ENCODE peak calls at places on chromosomes 12 and 14, in seven cellular contexts. One of them, this sample, is unnamed.

GRCh38 chr12:55842681-55843429 is at the start of gene MMP19:
- DNase-seq in H1: no peak
- DNase-seq in nephron progenitor cell: no peak
- DNase-seq in kidney epithelial cell: no peak
- DNase-seq in ovary: peak
- DNase-seq in GM13976: no peak
- DNase-seq in anterior cingulate cortex: no peak
- DNase-seq in this sample: no peak

GRCh38 chr12:88946377-88946997 is 366.2 kb upstream of the KITLG start:
- DNase-seq in H1: no peak
- DNase-seq in nephron progenitor cell: no peak
- DNase-seq in kidney epithelial cell: no peak
- DNase-seq in ovary: no peak
- DNase-seq in GM13976: no peak
- DNase-seq in anterior cingulate cortex: no peak
- DNase-seq in this sample: no peak

GRCh38 chr14:103418508-103418818 is 33.2 kb downstream of the MARK3 start:
- DNase-seq in H1: no peak
- DNase-seq in nephron progenitor cell: no peak
- DNase-seq in kidney epithelial cell: no peak
- DNase-seq in ovary: no peak
- DNase-seq in GM13976: peak
- DNase-seq in anterior cingulate cortex: no peak
- DNase-seq in this sample: no peak

GRCh38 chr14:73792476-73792875 is 59.2 kb upstream of the PTGR2 start:
- DNase-seq in H1: no peak
- DNase-seq in nephron progenitor cell: peak
- DNase-seq in kidney epithelial cell: no peak
- DNase-seq in ovary: no peak
- DNase-seq in GM13976: no peak
- DNase-seq in anterior cingulate cortex: no peak
- DNase-seq in this sample: no peak

GRCh38 chr14:102731871-102732800 is 45.1 kb upstream of the TRAF3 start:
- DNase-seq in H1: peak
- DNase-seq in nephron progenitor cell: no peak
- DNase-seq in kidney epithelial cell: no peak
- DNase-seq in ovary: no peak
- DNase-seq in GM13976: no peak
- DNase-seq in anterior cingulate cortex: no peak
- DNase-seq in this sample: no peak

GRCh38 chr14:90556666-90557450 is 160.0 kb downstream of the CALM1 start:
- DNase-seq in H1: no peak
- DNase-seq in nephron progenitor cell: no peak
- DNase-seq in kidney epithelial cell: no peak
- DNase-seq in ovary: no peak
- DNase-seq in GM13976: no peak
- DNase-seq in anterior cingulate cortex: no peak
- DNase-seq in this sample: no peak

GRCh38 chr14:64841121-64841611 is 38.5 kb downstream of the SPTB start:
- DNase-seq in H1: no peak
- DNase-seq in nephron progenitor cell: peak
- DNase-seq in kidney epithelial cell: peak
- DNase-seq in ovary: no peak
- DNase-seq in GM13976: no peak
- DNase-seq in anterior cingulate cortex: no peak
- DNase-seq in this sample: peak

GRCh38 chr14:55131782-55132181 is 2.7 kb downstream of the LGALS3 start:
- DNase-seq in H1: no peak
- DNase-seq in nephron progenitor cell: no peak
- DNase-seq in kidney epithelial cell: no peak
- DNase-seq in ovary: no peak
- DNase-seq in GM13976: no peak
- DNase-seq in anterior cingulate cortex: no peak
- DNase-seq in this sample: no peak

GRCh38 chr14:49992448-49992847 is 99.6 kb downstream of the ARF6 start:
- DNase-seq in H1: no peak
- DNase-seq in nephron progenitor cell: no peak
- DNase-seq in kidney epithelial cell: no peak
- DNase-seq in ovary: no peak
- DNase-seq in GM13976: no peak
- DNase-seq in anterior cingulate cortex: no peak
- DNase-seq in this sample: no peak